ENCODE peak calls at places on chromosomes 6 and 20, in five cellular contexts. N is choroid plexus epithelial cell; R is cardiac muscle cell; J is CD8-positive, alpha-beta T cell; K is NB4. I is an unnamed sample.

GRCh38 chr6:64290867-64291266 is 655.3 kb downstream of the PHF3 start:
- DNase-seq in K (no peak), J (no peak), N (no peak), R (no peak), I (no peak)

GRCh38 chr20:58059145-58059544 is 169.3 kb downstream of the ANKRD60 start:
- DNase-seq in R (no peak), N (no peak), J (no peak), K (no peak), I (no peak)

GRCh38 chr20:622161-622560 is 12.1 kb upstream of the TCF15 start:
- DNase-seq in N (no peak), K (no peak), R (no peak), J (no peak), I (no peak)

GRCh38 chr6:116313377-116313776 is 33.6 kb upstream of the TSPYL1 start:
- DNase-seq in K (no peak), N (peak), J (no peak), R (peak), I (peak)

GRCh38 chr6:110430236-110430635 is 14.9 kb upstream of the DDO start:
- DNase-seq in R (no peak), K (no peak), N (no peak), J (no peak), I (no peak)

GRCh38 chr6:126002755-126003390 is 16.5 kb downstream of the TRMT11 start:
- DNase-seq in K (no peak), R (no peak), N (no peak), J (no peak), I (no peak)

GRCh38 chr6:138970856-138971425 is 17.1 kb downstream of the REPS1 start:
- DNase-seq in J (no peak), R (peak), K (peak), N (peak), I (peak)

GRCh38 chr20:63896136-63896890 is 1.4 kb downstream of the DNAJC5 start:
- DNase-seq in J (peak), R (peak), K (peak), N (no peak), I (peak)

GRCh38 chr6:98094696-98095095 is 739.7 kb upstream of the POU3F2 start:
- DNase-seq in R (no peak), J (no peak), N (no peak), K (no peak), I (no peak)

GRCh38 chr20:64107736-64108457 is 532 bp upstream of the NPBWR2 start:
- DNase-seq in K (peak), N (no peak), R (no peak), J (no peak), I (no peak)

GRCh38 chr6:142784344-142784743 is 160.6 kb downstream of the HIVEP2 start:
- DNase-seq in J (no peak), N (peak), K (peak), R (no peak), I (no peak)

GRCh38 chr20:24492698-24493097 is 23.3 kb downstream of the SYNDIG1 start:
- DNase-seq in J (no peak), R (no peak), K (no peak), N (no peak), I (no peak)

GRCh38 chr20:12570371-12570770 is 438.4 kb upstream of the SPTLC3 start:
- DNase-seq in N (peak), K (peak), J (no peak), R (peak), I (no peak)

GRCh38 chr6:12592634-12593033 is 123.9 kb upstream of the PHACTR1 start:
- DNase-seq in J (no peak), R (no peak), N (peak), K (no peak), I (no peak)

GRCh38 chr20:21240394-21240793 is 62.7 kb upstream of the XRN2 start:
- DNase-seq in N (no peak), K (no peak), R (no peak), J (no peak), I (no peak)

GRCh38 chr20:35463455-35464300 is 8.3 kb downstream of the CEP250 start:
- DNase-seq in J (peak), R (peak), K (peak), N (peak), I (peak)

GRCh38 chr6:142915129-142915697 is 29.8 kb downstream of the HIVEP2 start:
- DNase-seq in J (peak), K (no peak), R (no peak), N (no peak), I (no peak)

GRCh38 chr6:13535306-13535705 is 39.1 kb upstream of the SIRT5 start:
- DNase-seq in R (no peak), J (no peak), N (no peak), K (no peak), I (no peak)

GRCh38 chr20:43771791-43772190 is 45.0 kb upstream of the GTSF1L start:
- DNase-seq in J (no peak), R (no peak), K (no peak), N (no peak), I (no peak)

GRCh38 chr6:82889117-82889516 is 176.5 kb downstream of the UBE3D start:
- DNase-seq in K (no peak), N (no peak), J (no peak), R (no peak), I (no peak)

GRCh38 chr20:12198281-12198680 is 280.6 kb downstream of the BTBD3 start:
- DNase-seq in K (no peak), R (no peak), N (no peak), J (no peak), I (no peak)

GRCh38 chr6:98947411-98948292 is at the start of gene FBXL4:
- DNase-seq in K (peak), N (peak), J (peak), R (peak), I (peak)

GRCh38 chr6:129604321-129604720 is 105.7 kb downstream of the ARHGAP18 start:
- DNase-seq in R (no peak), J (no peak), K (no peak), N (no peak), I (no peak)

GRCh38 chr20:23106271-23106851 is 20.2 kb upstream of the CD93 start:
- DNase-seq in K (no peak), N (peak), R (peak), J (no peak), I (no peak)

GRCh38 chr20:63093966-63094766 is 87.4 kb upstream of the BHLHE23 start:
- DNase-seq in K (peak), N (no peak), J (no peak), R (no peak), I (no peak)

GRCh38 chr6:146914563-146915483 is 289.4 kb upstream of the STXBP5 start:
- DNase-seq in J (no peak), R (peak), N (peak), K (peak), I (peak)

GRCh38 chr6:149026530-149026942 is 279.7 kb downstream of the UST start:
- DNase-seq in K (peak), R (peak), N (peak), J (no peak), I (peak)

GRCh38 chr6:73299171-73300073 is 36.4 kb upstream of the KHDC1 start:
- DNase-seq in K (no peak), J (no peak), N (peak), R (peak), I (no peak)

GRCh38 chr20:53867741-53868351 is 202.5 kb downstream of the BCAS1 start:
- DNase-seq in J (no peak), N (no peak), R (no peak), K (no peak), I (no peak)

GRCh38 chr6:143279385-143279784 is 171.1 kb downstream of the ADAT2 start:
- DNase-seq in J (no peak), K (peak), R (peak), N (peak), I (peak)

GRCh38 chr6:21965029-21965428 is 331.8 kb downstream of the PRL start:
- DNase-seq in J (no peak), R (no peak), N (no peak), K (peak), I (no peak)

GRCh38 chr6:124132256-124132655 is 328.6 kb downstream of the NKAIN2 start:
- DNase-seq in R (peak), K (no peak), N (peak), J (no peak), I (peak)

GRCh38 chr6:118400582-118400981 is 147.5 kb upstream of the PLN start:
- DNase-seq in N (peak), R (peak), K (no peak), J (no peak), I (no peak)

GRCh38 chr6:2891768-2892170 is 11.3 kb downstream of the SERPINB9 start:
- DNase-seq in N (no peak), R (no peak), J (peak), K (no peak), I (no peak)

GRCh38 chr6:110363748-110364147 is 5.6 kb upstream of the METTL24 start:
- DNase-seq in R (no peak), K (no peak), J (no peak), N (no peak), I (no peak)

GRCh38 chr20:6613280-6613861 is 154.1 kb upstream of the BMP2 start:
- DNase-seq in K (peak), N (no peak), J (no peak), R (no peak), I (no peak)

GRCh38 chr20:57701090-57701489 is 8.7 kb downstream of the PMEPA1 start:
- DNase-seq in N (no peak), J (no peak), R (no peak), K (no peak), I (no peak)

GRCh38 chr6:31947070-31947675 is 1.3 kb downstream of the CFB start:
- DNase-seq in R (no peak), N (no peak), J (no peak), K (no peak), I (no peak)

GRCh38 chr6:593139-593906 is 63.6 kb downstream of the HUS1B start:
- DNase-seq in R (peak), J (peak), N (peak), K (peak), I (peak)

GRCh38 chr6:33430991-33431879 is 11.4 kb downstream of the SYNGAP1 start:
- DNase-seq in R (peak), J (peak), K (peak), N (peak), I (peak)
- H3K4me3 ChIP-seq in R (peak), J (peak), K (no peak), N (peak), I (no peak)

GRCh38 chr6:169158750-169159149 is 94.9 kb downstream of the THBS2 start:
- DNase-seq in J (peak), R (peak), K (no peak), N (no peak), I (peak)
- TF ChIP-seq CTCF in J (no peak), R (peak), K (no peak), N (no peak), I (no peak)

GRCh38 chr20:3934628-3935027 is 45.4 kb downstream of the PANK2 start:
- DNase-seq in J (no peak), K (no peak), N (no peak), R (no peak), I (no peak)

GRCh38 chr20:3930265-3931206 is 41.3 kb downstream of the PANK2 start:
- DNase-seq in N (no peak), J (no peak), R (no peak), K (no peak), I (no peak)

GRCh38 chr20:3933126-3933684 is 44.0 kb downstream of the PANK2 start:
- DNase-seq in K (peak), R (no peak), J (no peak), N (no peak), I (no peak)

GRCh38 chr20:3931664-3932063 is 42.5 kb downstream of the PANK2 start:
- DNase-seq in R (no peak), J (no peak), N (no peak), K (no peak), I (no peak)

DNA sequence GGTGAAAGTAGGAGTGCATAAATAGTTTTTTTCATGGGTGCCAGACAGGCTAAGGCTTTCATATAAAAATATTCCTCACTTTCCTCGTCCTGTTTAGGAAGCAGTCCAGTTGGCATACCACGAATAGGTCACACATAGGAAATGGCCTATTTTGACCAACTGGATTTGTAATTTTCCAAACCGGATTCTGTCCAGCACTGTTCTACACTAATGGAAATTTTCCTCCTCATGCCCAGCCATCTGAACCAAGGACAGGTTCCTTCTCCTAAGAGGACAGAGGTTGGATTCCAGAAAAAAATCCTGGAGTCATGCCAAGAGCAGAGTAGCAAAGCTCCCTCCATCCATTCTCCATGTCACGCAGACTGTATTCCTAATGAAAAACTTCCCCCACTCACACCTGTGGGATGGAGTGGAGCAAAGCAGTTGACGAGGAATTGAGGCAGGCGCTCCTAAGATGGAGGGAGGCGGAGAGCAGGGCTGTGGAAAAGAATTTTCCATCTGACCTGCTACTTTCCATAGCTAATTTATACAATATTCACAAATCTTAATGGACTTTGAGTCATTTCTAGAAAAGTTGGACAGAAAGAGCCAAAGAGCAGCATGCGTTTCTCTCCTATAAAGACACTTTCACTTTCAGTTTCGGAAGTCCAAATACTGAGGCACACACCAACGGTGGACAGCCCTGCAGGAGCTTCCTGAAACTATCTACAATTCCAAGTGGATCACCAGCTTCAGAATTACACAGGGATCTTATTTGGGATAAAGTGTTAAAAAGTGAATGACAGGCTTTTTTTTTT is 43.3 kb downstream of the PANK2 start:
- DNase-seq in R (no peak), K (no peak), N (peak), J (no peak), I (peak)
- H3K4me3 ChIP-seq in R (no peak), K (no peak), N (peak), J (peak), I (no peak)

GRCh38 chr6:16694789-16695188 is 66.5 kb downstream of the ATXN1 start:
- DNase-seq in N (no peak), J (no peak), K (peak), R (no peak), I (no peak)
- TF ChIP-seq CTCF in N (no peak), J (no peak), K (no peak), R (no peak), I (no peak)

GRCh38 chr20:51022803-51023616 is at the start of gene KCNG1:
- DNase-seq in R (peak), J (no peak), N (peak), K (peak), I (peak)
- H3K4me3 ChIP-seq in R (peak), J (no peak), N (peak), K (no peak), I (peak)